ENCODE peak calls at places on chromosomes 11 and 22, in seven cellular contexts. C, Z, J, S, A, X and E are unnamed samples.

GRCh38 chr22:39686776-39687525 is 116.4 kb downstream of the CACNA1I start:
- DNase-seq in C (no peak), Z (no peak), J (no peak), S (no peak), A (no peak), X (no peak), E (peak)

GRCh38 chr22:37686002-37686982 is at the start of gene NOL12:
- DNase-seq in C (peak), Z (peak), J (peak), S (peak), A (peak), X (peak), E (peak)

GRCh38 chr11:119751281-119752060 is 22.5 kb upstream of the NECTIN1 start:
- DNase-seq in C (no peak), Z (no peak), J (no peak), S (no peak), A (no peak), X (peak), E (no peak)

GRCh38 chr11:76787911-76788596 is 4.9 kb downstream of the TSKU start:
- DNase-seq in C (peak), Z (peak), J (peak), S (peak), A (no peak), X (peak), E (no peak)

GRCh38 chr11:104772806-104773241 is 125.4 kb downstream of the CASP12 start:
- DNase-seq in C (no peak), Z (no peak), J (peak), S (no peak), A (no peak), X (no peak), E (no peak)

GRCh38 chr22:45318168-45318557 is 8.4 kb downstream of the FAM118A start:
- DNase-seq in C (peak), Z (no peak), J (no peak), S (peak), A (peak), X (peak), E (peak)

GRCh38 chr11:93051181-93051580 is 81.7 kb downstream of the MTNR1B start:
- DNase-seq in C (no peak), Z (no peak), J (no peak), S (no peak), A (no peak), X (no peak), E (no peak)

GRCh38 chr11:129375731-129376657 is at the start of gene BARX2:
- DNase-seq in C (peak), Z (peak), J (peak), S (no peak), A (peak), X (peak), E (peak)

GRCh38 chr11:14114269-14114668 is 151.7 kb downstream of the SPON1 start:
- DNase-seq in C (no peak), Z (no peak), J (no peak), S (no peak), A (no peak), X (no peak), E (no peak)

GRCh38 chr22:21857501-21857914 is 9.9 kb downstream of the MAPK1 start:
- DNase-seq in C (no peak), Z (no peak), J (no peak), S (no peak), A (no peak), X (no peak), E (no peak)

GRCh38 chr11:61814242-61814957 is 2.4 kb downstream of the FADS1 start:
- DNase-seq in C (peak), Z (peak), J (peak), S (peak), A (no peak), X (no peak), E (peak)

GRCh38 chr22:41931701-41932269 is 5.2 kb upstream of the TNFRSF13C start:
- DNase-seq in C (no peak), Z (no peak), J (no peak), S (no peak), A (no peak), X (no peak), E (no peak)

GRCh38 chr11:22510010-22510409 is 115.6 kb downstream of the FANCF start:
- DNase-seq in C (no peak), Z (no peak), J (no peak), S (no peak), A (no peak), X (no peak), E (no peak)

GRCh38 chr11:64502634-64503033 is 88.4 kb upstream of the SLC22A12 start:
- DNase-seq in C (no peak), Z (no peak), J (no peak), S (no peak), A (no peak), X (no peak), E (no peak)

GRCh38 chr11:64501500-64502427 is 89.3 kb upstream of the SLC22A12 start:
- DNase-seq in C (peak), Z (no peak), J (no peak), S (no peak), A (peak), X (no peak), E (no peak)

GRCh38 chr11:64504999-64505398 is 86.0 kb upstream of the SLC22A12 start:
- DNase-seq in C (no peak), Z (no peak), J (no peak), S (no peak), A (no peak), X (no peak), E (no peak)

GRCh38 chr11:64500176-64501013 is 90.6 kb upstream of the SLC22A12 start:
- DNase-seq in C (no peak), Z (no peak), J (no peak), S (no peak), A (no peak), X (no peak), E (no peak)

DNA sequence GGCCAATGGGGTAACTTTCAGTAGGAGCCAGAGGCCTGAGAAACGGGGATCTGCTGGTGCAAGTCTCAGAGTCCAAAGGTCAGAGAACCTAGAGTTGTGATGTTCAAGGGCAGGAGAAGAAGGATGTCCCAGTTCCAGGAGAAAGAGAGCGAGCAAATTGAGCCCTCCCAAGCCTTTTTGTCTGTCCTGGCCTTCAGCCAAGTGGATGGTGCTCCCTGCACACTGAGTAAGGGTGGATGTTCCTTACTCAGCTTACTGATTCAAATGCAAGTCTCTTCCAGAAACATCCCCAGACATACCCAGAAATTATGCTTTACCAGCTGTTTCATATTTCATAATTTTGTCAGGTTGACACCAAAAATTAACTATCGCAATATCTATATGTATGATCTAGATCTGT is 87.7 kb upstream of the SLC22A12 start:
- DNase-seq in C (no peak), Z (no peak), J (no peak), S (no peak), A (no peak), X (no peak), E (no peak)
- H3K4me3 ChIP-seq in C (no peak), Z (no peak), J (no peak), S (no peak), A (no peak), X (no peak), E (no peak)

DNA sequence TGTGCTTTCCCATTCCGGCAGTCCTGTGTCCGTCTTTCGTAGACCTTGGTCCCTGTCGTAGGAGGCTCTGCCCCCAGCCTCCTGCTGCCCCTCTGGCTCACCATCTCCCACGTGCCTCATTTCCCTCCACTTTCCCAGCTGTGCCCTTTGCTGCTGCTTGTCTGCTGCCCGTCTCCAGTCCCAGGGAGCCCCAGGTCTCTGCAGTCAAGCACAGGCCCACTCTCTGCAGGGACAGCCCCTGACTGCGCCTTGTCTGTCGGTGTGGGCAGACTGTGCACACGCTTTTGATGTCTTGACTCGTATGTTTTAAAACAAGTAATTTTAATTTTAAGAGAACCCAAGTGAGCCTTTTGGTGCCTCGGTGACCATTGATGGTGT is 12.4 kb downstream of the DGCR8 start:
- DNase-seq in C (no peak), Z (peak), J (no peak), S (no peak), A (no peak), X (no peak), E (no peak)
- H3K4me3 ChIP-seq in C (no peak), Z (no peak), J (no peak), S (no peak), A (no peak), X (no peak), E (no peak)

GRCh38 chr11:63766501-63767270 is 1.9 kb downstream of the ZFTA start:
- DNase-seq in C (no peak), Z (no peak), J (no peak), S (no peak), A (no peak), X (no peak), E (no peak)
- H3K4me3 ChIP-seq in C (no peak), Z (peak), J (peak), S (peak), A (peak), X (peak), E (no peak)

GRCh38 chr11:2382927-2383822 is 6.1 kb downstream of the CD81 start:
- DNase-seq in C (peak), Z (no peak), J (no peak), S (peak), A (peak), X (no peak), E (no peak)

GRCh38 chr11:2382129-2382517 is 5.0 kb downstream of the CD81 start:
- DNase-seq in C (no peak), Z (no peak), J (no peak), S (no peak), A (no peak), X (no peak), E (peak)

GRCh38 chr11:2380807-2381350 is 3.8 kb downstream of the CD81 start:
- DNase-seq in C (peak), Z (peak), J (no peak), S (peak), A (no peak), X (peak), E (no peak)

GRCh38 chr11:2380396-2380795 is 3.3 kb downstream of the CD81 start:
- DNase-seq in C (no peak), Z (no peak), J (no peak), S (no peak), A (no peak), X (no peak), E (peak)

GRCh38 chr11:2381494-2382128 is 4.5 kb downstream of the CD81 start:
- DNase-seq in C (no peak), Z (no peak), J (no peak), S (no peak), A (no peak), X (no peak), E (no peak)
- H3K4me3 ChIP-seq in C (no peak), Z (peak), J (no peak), S (no peak), A (no peak), X (no peak), E (no peak)

DNA sequence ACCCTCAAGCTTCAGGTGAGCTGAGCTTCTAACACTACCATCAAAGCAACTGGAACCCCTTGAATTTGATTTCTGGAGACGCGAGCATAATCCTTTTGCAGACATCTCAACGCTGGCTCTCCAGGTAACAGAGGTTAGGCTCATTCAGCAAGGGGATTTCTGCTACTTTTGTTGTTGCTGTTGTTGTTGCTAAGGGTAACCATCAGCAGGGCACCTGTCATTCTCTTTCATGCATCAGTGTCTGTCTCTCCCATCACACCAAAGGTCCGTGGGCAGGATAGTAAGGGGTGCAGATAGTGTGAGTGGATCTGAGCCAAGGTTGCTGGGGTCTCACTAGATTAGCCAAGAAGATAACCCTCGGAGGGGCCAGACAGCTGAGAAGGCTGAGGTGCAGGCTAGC is 90.3 kb downstream of the TP53I11 start:
- DNase-seq in C (no peak), Z (no peak), J (no peak), S (no peak), A (no peak), X (no peak), E (no peak)
- H3K4me3 ChIP-seq in C (no peak), Z (no peak), J (no peak), S (no peak), A (no peak), X (no peak), E (no peak)

DNA sequence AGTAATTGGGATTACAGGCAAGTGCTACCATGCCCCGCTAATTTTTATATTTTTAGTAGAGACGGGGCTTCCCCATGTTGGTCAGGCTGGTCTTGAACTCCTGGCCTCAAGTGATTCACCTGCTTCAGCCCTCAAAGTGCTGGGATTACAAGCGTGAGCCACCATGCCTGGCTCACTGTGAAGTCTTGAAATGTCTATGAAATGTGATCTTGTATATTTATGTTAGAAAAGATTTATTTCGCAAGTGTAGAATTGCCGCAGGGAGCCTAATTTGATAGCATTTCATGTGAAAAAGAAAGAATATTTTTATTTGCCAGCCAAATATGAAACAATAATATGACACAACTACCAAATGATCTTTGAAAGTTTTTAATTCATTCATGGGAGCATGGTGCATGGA is 52.2 kb downstream of the GRAMD1B start:
- DNase-seq in C (no peak), Z (no peak), J (no peak), S (no peak), A (no peak), X (no peak), E (no peak)
- H3K4me3 ChIP-seq in C (no peak), Z (no peak), J (no peak), S (no peak), A (no peak), X (no peak), E (no peak)

GRCh38 chr11:290621-291231 is 1.8 kb downstream of the PGGHG start:
- DNase-seq in C (peak), Z (peak), J (no peak), S (peak), A (no peak), X (peak), E (no peak)
- H3K4me3 ChIP-seq in C (no peak), Z (no peak), J (no peak), S (no peak), A (no peak), X (no peak), E (peak)

DNA sequence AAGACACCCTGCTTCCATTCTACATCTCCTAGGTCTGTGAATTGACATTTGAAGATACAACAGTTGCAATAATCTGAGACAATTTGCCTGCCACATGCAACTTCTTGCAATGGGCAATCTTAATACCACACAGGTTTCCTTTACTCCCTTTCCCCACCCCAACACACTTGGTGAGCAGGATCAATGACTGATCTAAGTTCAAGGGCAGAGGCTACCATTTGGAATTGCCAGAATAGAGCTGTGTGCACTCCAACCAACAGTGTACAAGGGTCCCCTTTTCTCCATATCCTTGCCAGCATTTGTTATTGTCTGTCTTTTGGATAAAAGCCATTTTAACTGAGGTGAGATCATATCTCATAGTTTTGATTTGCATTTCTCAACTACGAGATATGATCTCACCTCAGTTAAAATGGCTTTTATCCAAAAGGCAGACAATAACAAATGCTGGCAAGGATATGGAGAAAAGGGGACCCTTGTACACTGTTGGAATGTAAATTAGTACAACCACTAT is 2.9 kb upstream of the NNMT start:
- DNase-seq in C (no peak), Z (no peak), J (no peak), S (no peak), A (no peak), X (no peak), E (no peak)
- H3K4me3 ChIP-seq in C (no peak), Z (no peak), J (no peak), S (no peak), A (no peak), X (no peak), E (no peak)

GRCh38 chr11:17014774-17015638 is 792 bp upstream of the PLEKHA7 start:
- DNase-seq in C (peak), Z (no peak), J (peak), S (no peak), A (peak), X (no peak), E (no peak)
- H3K4me3 ChIP-seq in C (peak), Z (peak), J (peak), S (peak), A (peak), X (peak), E (peak)